ENCODE peak calls at places on chromosomes 2 and 18, in nine cellular contexts. H is left ventricle myocardium inferior, F is neural progenitor cell, Z is psoas muscle, S is BJ, P is cardiac muscle cell, X is A549, C is fibroblast of lung, O is upper lobe of left lung. G is an unnamed sample.

GRCh38 chr2:222450021-222450420 is 25.7 kb downstream of the SGPP2 start:
- DNase-seq in H (no peak), F (no peak), Z (no peak), S (no peak), P (no peak), X (no peak), C (no peak), O (no peak), G (no peak)

GRCh38 chr2:98460573-98461560 is 16.2 kb downstream of the INPP4A start:
- DNase-seq in H (no peak), F (no peak), Z (no peak), S (no peak), P (no peak), X (no peak), C (no peak), O (no peak), G (no peak)

GRCh38 chr2:137173514-137173913 is 408.2 kb downstream of the THSD7B start:
- DNase-seq in H (no peak), F (no peak), Z (no peak), S (no peak), P (peak; percentile 82), X (peak; percentile 6), C (peak; percentile 62), O (no peak), G (peak; percentile 58)

GRCh38 chr2:152525277-152525838 is 190.4 kb downstream of the FMNL2 start:
- DNase-seq in H (no peak), F (no peak), Z (peak; percentile 46), S (no peak), P (peak; percentile 55), X (peak; percentile 49), C (no peak), O (no peak), G (peak; percentile 65)

GRCh38 chr2:127173073-127173472 is 47.0 kb downstream of the CYP27C1 start:
- DNase-seq in H (peak; percentile 34), F (no peak), Z (no peak), S (peak; percentile 91), P (peak; percentile 77), X (no peak), C (peak; percentile 92), O (no peak), G (peak; percentile 86)

GRCh38 chr2:74488643-74489481 is 6.0 kb downstream of the TTC31 start:
- DNase-seq in H (no peak), F (no peak), Z (no peak), S (no peak), P (no peak), X (no peak), C (no peak), O (no peak), G (no peak)

GRCh38 chr2:99389946-99390345 is 52.8 kb downstream of the EIF5B start:
- DNase-seq in H (no peak), F (no peak), Z (no peak), S (no peak), P (no peak), X (no peak), C (no peak), O (no peak), G (no peak)

GRCh38 chr2:83261591-83262136 is 1197.4 kb downstream of the SUCLG1 start:
- DNase-seq in H (no peak), F (no peak), Z (no peak), S (no peak), P (no peak), X (no peak), C (no peak), O (no peak), G (no peak)

GRCh38 chr2:20141056-20141762 is 83.7 kb downstream of the SDC1 start:
- DNase-seq in H (peak; percentile 25), F (no peak), Z (peak; percentile 93), S (peak; percentile 73), P (peak; percentile 84), X (peak; percentile 90), C (peak; percentile 96), O (no peak), G (peak; percentile 88)

GRCh38 chr18:13289501-13290205 is 71.1 kb downstream of the LDLRAD4 start:
- DNase-seq in H (no peak), F (no peak), Z (no peak), S (no peak), P (no peak), X (no peak), C (no peak), O (no peak), G (no peak)

GRCh38 chr2:151156943-151157705 is 104.5 kb downstream of the RBM43 start:
- DNase-seq in H (no peak), F (no peak), Z (no peak), S (no peak), P (peak; percentile 9), X (no peak), C (no peak), O (no peak), G (peak; percentile 3)

GRCh38 chr18:55256568-55257289 is 297.5 kb upstream of the CCDC68 start:
- DNase-seq in H (no peak), F (no peak), Z (no peak), S (no peak), P (no peak), X (peak; percentile 15), C (no peak), O (no peak), G (no peak)

GRCh38 chr2:233350708-233351107 is 3.6 kb upstream of the DGKD start:
- DNase-seq in H (no peak), F (no peak), Z (no peak), S (peak; percentile 79), P (peak; percentile 76), X (peak; percentile 93), C (peak; percentile 64), O (no peak), G (peak; percentile 84)

GRCh38 chr2:179898873-179899272 is 37.5 kb upstream of the ZNF385B start:
- DNase-seq in H (no peak), F (peak; percentile 73), Z (no peak), S (no peak), P (peak; percentile 48), X (peak; percentile 56), C (peak; percentile 30), O (no peak), G (peak; percentile 37)

GRCh38 chr2:235129856-235130255 is 178.0 kb downstream of the SH3BP4 start:
- DNase-seq in H (no peak), F (no peak), Z (no peak), S (no peak), P (peak; percentile 34), X (no peak), C (no peak), O (no peak), G (peak; percentile 17)

GRCh38 chr2:129936334-129936934 is 43.0 kb upstream of the RAB6C start:
- DNase-seq in H (no peak), F (peak; percentile 75), Z (no peak), S (no peak), P (peak; percentile 59), X (no peak), C (peak; percentile 51), O (no peak), G (no peak)

GRCh38 chr2:174059178-174059874 is 94.2 kb upstream of the SP3 start:
- DNase-seq in H (no peak), F (no peak), Z (no peak), S (peak; percentile 72), P (peak; percentile 35), X (peak; percentile 16), C (peak; percentile 88), O (no peak), G (peak; percentile 44)

GRCh38 chr2:40384714-40385113 is 67.2 kb downstream of the SLC8A1 start:
- DNase-seq in H (no peak), F (no peak), Z (no peak), S (peak; percentile 58), P (peak; percentile 89), X (no peak), C (peak; percentile 96), O (no peak), G (peak; percentile 86)

GRCh38 chr18:79631761-79632446 is 47.7 kb upstream of the CTDP1 start:
- DNase-seq in H (no peak), F (no peak), Z (no peak), S (no peak), P (no peak), X (no peak), C (no peak), O (no peak), G (no peak)

GRCh38 chr18:79635127-79635726 is 44.4 kb upstream of the CTDP1 start:
- DNase-seq in H (no peak), F (no peak), Z (no peak), S (no peak), P (no peak), X (no peak), C (no peak), O (peak; percentile 44), G (no peak)

GRCh38 chr18:79632765-79633164 is 46.8 kb upstream of the CTDP1 start:
- DNase-seq in H (no peak), F (no peak), Z (no peak), S (no peak), P (no peak), X (no peak), C (no peak), O (no peak), G (no peak)

GRCh38 chr18:79634186-79634585 is 45.4 kb upstream of the CTDP1 start:
- DNase-seq in H (no peak), F (no peak), Z (no peak), S (no peak), P (no peak), X (no peak), C (no peak), O (no peak), G (no peak)

GRCh38 chr18:79634593-79634992 is 45.0 kb upstream of the CTDP1 start:
- DNase-seq in H (no peak), F (no peak), Z (no peak), S (no peak), P (no peak), X (no peak), C (no peak), O (no peak), G (no peak)
- TF ChIP-seq CTCF in H (no peak), F (no peak), Z (no peak), S (no peak), P (no peak), X (no peak), C (no peak), O (no peak), G (no peak)

DNA sequence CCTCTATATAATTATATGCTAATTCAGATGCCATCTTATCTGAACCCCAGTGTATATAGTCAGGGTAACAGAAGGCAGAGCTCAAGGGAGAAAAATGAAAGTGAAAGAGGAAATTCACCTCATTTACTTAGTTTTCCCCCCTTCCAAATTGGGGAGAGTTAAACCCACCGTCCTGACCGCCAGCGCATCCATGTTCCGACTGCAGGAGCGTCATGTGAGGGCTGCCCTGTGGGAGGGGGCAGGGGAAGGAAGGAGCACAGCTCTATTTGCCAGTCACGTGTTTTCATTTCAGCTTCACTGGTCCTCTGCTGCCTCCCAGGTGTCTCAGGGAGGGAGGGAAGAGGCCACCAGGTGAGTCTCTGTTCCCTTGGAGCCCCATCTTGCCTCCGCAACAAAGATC is 13.2 kb downstream of the CNNM4 start:
- DNase-seq in H (no peak), F (no peak), Z (no peak), S (no peak), P (no peak), X (no peak), C (no peak), O (no peak), G (no peak)
- H3K4me3 ChIP-seq in H (peak overlapping the region; percentile 25), F (no peak overlapping the region), Z (no peak overlapping the region), S (no peak overlapping the region), P (no peak overlapping the region), X (no peak overlapping the region), C (no peak overlapping the region), O (peak overlapping the region; percentile 43), G (no peak overlapping the region)

GRCh38 chr18:50737127-50737526 is 82.7 kb downstream of the MRO start:
- DNase-seq in H (no peak), F (no peak), Z (no peak), S (no peak), P (no peak), X (no peak), C (no peak), O (no peak), G (no peak)
- TF ChIP-seq CTCF in H (no peak), F (no peak), Z (no peak), S (no peak), P (no peak), X (no peak), C (no peak), O (no peak), G (no peak)

GRCh38 chr2:118078734-118079133 is 9.5 kb upstream of the INSIG2 start:
- DNase-seq in H (no peak), F (no peak), Z (no peak), S (no peak), P (no peak), X (no peak), C (no peak), O (no peak), G (no peak)
- H3K4me3 ChIP-seq in H (no peak overlapping the region), F (no peak overlapping the region), Z (no peak overlapping the region), S (no peak overlapping the region), P (no peak overlapping the region), X (no peak overlapping the region), C (no peak overlapping the region), O (no peak overlapping the region), G (no peak overlapping the region)